ENCODE peak calls at places on chromosomes 12 and 14, in eight cellular contexts. Z, D, J, A, W, F, B and C are unnamed samples.

GRCh38 chr14:22837059-22837749 is 819 bp downstream of the MMP14 start:
- DNase-seq in Z (no peak), D (no peak), J (no peak), A (peak; percentile 45), W (peak; percentile 59), F (peak; percentile 46), B (peak; percentile 73), C (no peak)

GRCh38 chr12:42396473-42397259 is 70.7 kb downstream of the PPHLN1 start:
- DNase-seq in Z (no peak), D (no peak), J (no peak), A (peak; percentile 21), W (no peak), F (no peak), B (no peak), C (no peak)

GRCh38 chr14:102434647-102435175 is 72.0 kb downstream of the TECPR2 start:
- DNase-seq in Z (no peak), D (no peak), J (no peak), A (no peak), W (no peak), F (no peak), B (no peak), C (no peak)

GRCh38 chr12:53719649-53720048 is 7.6 kb downstream of the CALCOCO1 start:
- DNase-seq in Z (no peak), D (no peak), J (no peak), A (peak; percentile 20), W (no peak), F (no peak), B (no peak), C (no peak)

GRCh38 chr12:131176926-131177325 is 223.2 kb downstream of the ADGRD1 start:
- DNase-seq in Z (no peak), D (no peak), J (no peak), A (no peak), W (no peak), F (no peak), B (no peak), C (no peak)

GRCh38 chr12:66287275-66287674 is 15.0 kb upstream of the HELB start:
- DNase-seq in Z (no peak), D (no peak), J (no peak), A (no peak), W (no peak), F (no peak), B (no peak), C (no peak)

GRCh38 chr14:60514378-60515243 is 5.7 kb downstream of the SIX6 start:
- DNase-seq in Z (peak; percentile 56), D (no peak), J (no peak), A (no peak), W (no peak), F (peak; percentile 59), B (peak; percentile 14), C (no peak)

GRCh38 chr12:1795785-1796514 is 24.4 kb upstream of the LRTM2 start:
- DNase-seq in Z (peak; percentile 95), D (peak; percentile 91), J (peak; percentile 71), A (peak; percentile 86), W (peak; percentile 90), F (peak; percentile 95), B (peak; percentile 96), C (peak; percentile 92)

GRCh38 chr14:76919811-76920571 is 93.8 kb downstream of the LRRC74A start:
- DNase-seq in Z (no peak), D (no peak), J (peak; percentile 65), A (peak; percentile 56), W (peak; percentile 96), F (peak; percentile 47), B (peak; percentile 51), C (no peak)

GRCh38 chr12:56103066-56103711 is 1.2 kb upstream of the PA2G4 start:
- DNase-seq in Z (no peak), D (no peak), J (no peak), A (no peak), W (no peak), F (no peak), B (no peak), C (no peak)

GRCh38 chr12:104566244-104566993 is 109.7 kb downstream of the CHST11 start:
- DNase-seq in Z (no peak), D (no peak), J (no peak), A (no peak), W (no peak), F (no peak), B (no peak), C (no peak)

GRCh38 chr12:131671276-131671675 is 39.6 kb upstream of the SFSWAP start:
- DNase-seq in Z (no peak), D (no peak), J (no peak), A (no peak), W (no peak), F (no peak), B (no peak), C (no peak)

GRCh38 chr14:64767215-64767964 is 63.2 kb downstream of the PLEKHG3 start:
- DNase-seq in Z (no peak), D (no peak), J (no peak), A (no peak), W (no peak), F (no peak), B (no peak), C (no peak)
- TF ChIP-seq CTCF in Z (no peak), D (no peak), J (no peak), A (no peak), W (no peak), F (no peak), B (no peak), C (no peak)

GRCh38 chr14:54722791-54723432 is 156.0 kb downstream of the SAMD4A start:
- DNase-seq in Z (peak; percentile 29), D (no peak), J (no peak), A (peak; percentile 41), W (peak; percentile 77), F (peak; percentile 20), B (no peak), C (no peak)
- TF ChIP-seq CTCF in Z (peak; percentile 69), D (no peak), J (peak; percentile 27), A (peak; percentile 28), W (peak; percentile 67), F (no peak), B (peak; percentile 56), C (no peak)

GRCh38 chr12:117854339-117855012 is 114.3 kb downstream of the KSR2 start:
- DNase-seq in Z (peak; percentile 55), D (peak; percentile 36), J (no peak), A (peak; percentile 60), W (peak; percentile 54), F (peak; percentile 83), B (no peak), C (no peak)
- TF ChIP-seq CTCF in Z (peak; percentile 62), D (peak; percentile 61), J (peak; percentile 67), A (peak; percentile 86), W (peak; percentile 70), F (peak; percentile 89), B (peak; percentile 32), C (peak; percentile 30)

GRCh38 chr12:6827982-6828670 is at the start of gene P3H3:
- DNase-seq in Z (no peak), D (no peak), J (no peak), A (peak; percentile 63), W (peak; percentile 48), F (no peak), B (peak; percentile 52), C (no peak)
- TF ChIP-seq CTCF in Z (peak; percentile 19), D (no peak), J (no peak), A (no peak), W (no peak), F (no peak), B (peak; percentile 37), C (no peak)

GRCh38 chr12:106343213-106343509 is 14.4 kb upstream of the POLR3B start:
- DNase-seq in Z (no peak), D (no peak), J (no peak), A (no peak), W (no peak), F (no peak), B (no peak), C (no peak)

GRCh38 chr12:106348411-106348810 is 9.1 kb upstream of the POLR3B start:
- DNase-seq in Z (no peak), D (no peak), J (no peak), A (no peak), W (no peak), F (no peak), B (no peak), C (no peak)

GRCh38 chr12:106341086-106341879 is 16.3 kb upstream of the POLR3B start:
- DNase-seq in Z (no peak), D (no peak), J (no peak), A (peak; percentile 47), W (no peak), F (no peak), B (no peak), C (no peak)

GRCh38 chr12:106342397-106343212 is 14.9 kb upstream of the POLR3B start:
- DNase-seq in Z (no peak), D (no peak), J (peak; percentile 63), A (peak; percentile 89), W (peak; percentile 78), F (peak; percentile 36), B (peak; percentile 72), C (no peak)

GRCh38 chr12:106345739-106346138 is 11.8 kb upstream of the POLR3B start:
- DNase-seq in Z (no peak), D (no peak), J (no peak), A (peak; percentile 49), W (peak; percentile 72), F (peak; percentile 65), B (no peak), C (no peak)
- TF ChIP-seq CTCF in Z (no peak), D (peak; percentile 20), J (peak; percentile 32), A (peak; percentile 28), W (peak; percentile 52), F (peak; percentile 52), B (peak; percentile 63), C (no peak)

DNA sequence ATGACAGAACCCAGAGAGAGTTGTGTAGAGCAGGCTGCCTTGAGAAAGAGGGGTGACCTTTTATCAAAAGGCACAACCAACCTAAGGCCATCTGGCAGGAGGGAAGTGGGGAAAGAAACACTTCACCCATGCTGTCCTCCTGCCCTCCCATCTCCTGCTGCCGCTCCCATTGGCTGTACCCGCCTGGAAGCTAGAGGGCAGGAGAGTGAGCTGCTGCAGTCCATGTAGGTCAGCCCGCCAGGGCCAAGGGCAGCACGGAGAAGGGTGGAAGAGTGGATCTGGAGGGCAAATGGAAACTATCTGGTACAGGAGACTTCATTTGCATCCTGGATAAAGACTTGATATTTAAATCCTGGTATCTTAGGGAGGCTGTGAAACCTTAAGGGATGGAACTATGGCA is 11.5 kb upstream of the CABP1 start:
- DNase-seq in Z (no peak), D (no peak), J (no peak), A (no peak), W (no peak), F (no peak), B (peak; percentile 23), C (no peak)
- TF ChIP-seq CTCF in Z (no peak), D (no peak), J (no peak), A (no peak), W (peak; percentile 30), F (no peak), B (peak; percentile 40), C (no peak)

DNA sequence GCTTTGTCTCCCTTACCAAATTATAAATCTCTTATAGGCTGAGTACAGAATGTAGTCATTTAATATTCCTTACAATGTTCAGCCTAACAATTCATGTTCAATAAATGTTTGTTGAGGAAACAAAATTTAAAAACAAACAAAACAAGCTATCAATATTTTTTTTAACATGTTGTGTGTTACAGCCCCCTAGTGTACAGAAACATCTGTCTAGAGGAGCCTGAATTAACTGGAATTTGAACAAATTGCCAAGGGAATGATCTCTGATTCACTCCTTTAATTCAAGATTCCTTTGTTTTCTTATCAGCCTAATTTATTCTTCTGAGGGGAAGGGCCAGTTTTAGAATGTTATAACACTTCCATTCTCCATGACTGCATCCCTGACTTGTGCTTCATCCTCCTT is 127.1 kb downstream of the CMAS start:
- DNase-seq in Z (no peak), D (no peak), J (no peak), A (peak; percentile 18), W (peak; percentile 1), F (no peak), B (no peak), C (no peak)
- TF ChIP-seq CTCF in Z (no peak), D (no peak), J (peak; percentile 12), A (peak; percentile 25), W (peak; percentile 16), F (no peak), B (peak; percentile 12), C (no peak)